ENCODE peak calls at places on chromosomes 11 and 22, in ten cellular contexts. One of them, this sample, is unnamed.

GRCh38 chr11:70525006-70525405 is 126.7 kb downstream of the CTTN start:
- DNase-seq in HL-60: no peak
- DNase-seq in myocyte: no peak
- DNase-seq in upper lobe of right lung: peak
- DNase-seq in right lobe of liver: peak
- DNase-seq in pancreas: no peak
- DNase-seq in stomach: no peak
- DNase-seq in NCI-H774: no peak
- DNase-seq in A549: no peak
- DNase-seq in MV-4-11: no peak
- DNase-seq in this sample: no peak

GRCh38 chr11:134644489-134645456 is 232.7 kb upstream of the B3GAT1 start:
- DNase-seq in myocyte: no peak
- DNase-seq in A549: no peak
- DNase-seq in NCI-H774: no peak
- DNase-seq in stomach: peak
- DNase-seq in upper lobe of right lung: no peak
- DNase-seq in HL-60: no peak
- DNase-seq in right lobe of liver: no peak
- DNase-seq in MV-4-11: no peak
- DNase-seq in pancreas: no peak
- DNase-seq in this sample: no peak

GRCh38 chr11:72228844-72229231 is 4.3 kb downstream of the INPPL1 start:
- DNase-seq in myocyte: no peak
- DNase-seq in NCI-H774: no peak
- DNase-seq in A549: no peak
- DNase-seq in MV-4-11: no peak
- DNase-seq in HL-60: no peak
- DNase-seq in upper lobe of right lung: peak
- DNase-seq in stomach: peak
- DNase-seq in right lobe of liver: no peak
- DNase-seq in pancreas: no peak
- DNase-seq in this sample: no peak

GRCh38 chr11:123628936-123629683 is 25.3 kb downstream of the SCN3B start:
- DNase-seq in MV-4-11: no peak
- DNase-seq in pancreas: peak
- DNase-seq in A549: no peak
- DNase-seq in myocyte: peak
- DNase-seq in stomach: peak
- DNase-seq in right lobe of liver: peak
- DNase-seq in NCI-H774: no peak
- DNase-seq in upper lobe of right lung: no peak
- DNase-seq in HL-60: no peak
- DNase-seq in this sample: peak

GRCh38 chr22:38317995-38318715 is 922 bp upstream of the CSNK1E start:
- DNase-seq in pancreas: no peak
- DNase-seq in myocyte: peak
- DNase-seq in A549: peak
- DNase-seq in right lobe of liver: no peak
- DNase-seq in stomach: peak
- DNase-seq in upper lobe of right lung: peak
- DNase-seq in MV-4-11: peak
- DNase-seq in HL-60: no peak
- DNase-seq in NCI-H774: peak
- DNase-seq in this sample: peak

GRCh38 chr11:69546735-69547370 is 65.4 kb downstream of the LINC01488 start:
- DNase-seq in stomach: no peak
- DNase-seq in NCI-H774: no peak
- DNase-seq in HL-60: no peak
- DNase-seq in right lobe of liver: peak
- DNase-seq in MV-4-11: no peak
- DNase-seq in myocyte: no peak
- DNase-seq in A549: no peak
- DNase-seq in pancreas: no peak
- DNase-seq in upper lobe of right lung: peak
- DNase-seq in this sample: no peak

GRCh38 chr22:27641049-27641790 is 160.3 kb downstream of the MN1 start:
- DNase-seq in myocyte: peak
- DNase-seq in pancreas: no peak
- DNase-seq in right lobe of liver: no peak
- DNase-seq in A549: no peak
- DNase-seq in NCI-H774: no peak
- DNase-seq in MV-4-11: no peak
- DNase-seq in stomach: no peak
- DNase-seq in HL-60: no peak
- DNase-seq in upper lobe of right lung: no peak
- DNase-seq in this sample: no peak

GRCh38 chr11:1485504-1485885 is 1.1 kb downstream of the MOB2 start:
- DNase-seq in A549: no peak
- DNase-seq in stomach: no peak
- DNase-seq in HL-60: no peak
- DNase-seq in upper lobe of right lung: peak
- DNase-seq in pancreas: no peak
- DNase-seq in myocyte: no peak
- DNase-seq in right lobe of liver: peak
- DNase-seq in MV-4-11: no peak
- DNase-seq in NCI-H774: no peak
- DNase-seq in this sample: no peak

GRCh38 chr11:68365943-68366435 is 53.6 kb downstream of the LRP5 start:
- DNase-seq in HL-60: no peak
- DNase-seq in pancreas: no peak
- DNase-seq in MV-4-11: no peak
- DNase-seq in NCI-H774: no peak
- DNase-seq in A549: no peak
- DNase-seq in upper lobe of right lung: no peak
- DNase-seq in stomach: no peak
- DNase-seq in myocyte: no peak
- DNase-seq in right lobe of liver: no peak
- DNase-seq in this sample: no peak

GRCh38 chr11:68041617-68042218 is 2.9 kb downstream of the TCIRG1 start:
- DNase-seq in stomach: no peak
- DNase-seq in upper lobe of right lung: no peak
- DNase-seq in right lobe of liver: no peak
- DNase-seq in pancreas: no peak
- DNase-seq in NCI-H774: no peak
- DNase-seq in myocyte: no peak
- DNase-seq in HL-60: no peak
- DNase-seq in A549: no peak
- DNase-seq in MV-4-11: no peak
- DNase-seq in this sample: no peak

GRCh38 chr11:112128483-112129121 is 35.3 kb downstream of the IL18 start:
- DNase-seq in NCI-H774: peak
- DNase-seq in HL-60: no peak
- DNase-seq in stomach: peak
- DNase-seq in myocyte: peak
- DNase-seq in pancreas: peak
- DNase-seq in A549: peak
- DNase-seq in MV-4-11: no peak
- DNase-seq in right lobe of liver: no peak
- DNase-seq in upper lobe of right lung: no peak
- DNase-seq in this sample: peak

GRCh38 chr11:127919206-127920000 is 668.0 kb downstream of the ETS1 start:
- DNase-seq in myocyte: peak
- DNase-seq in NCI-H774: no peak
- DNase-seq in HL-60: peak
- DNase-seq in right lobe of liver: no peak
- DNase-seq in stomach: no peak
- DNase-seq in A549: no peak
- DNase-seq in MV-4-11: peak
- DNase-seq in upper lobe of right lung: no peak
- DNase-seq in pancreas: no peak
- DNase-seq in this sample: peak